ENCODE peak calls at places on chromosomes 7 and 10, in six cellular contexts. L is MCF 10A, H is C1 segment of cervical spinal cord, R is COR-L47, C is NAMALWA, N is uterus. W is an unnamed sample.
A peak's percentile ranks its signal among the peaks of the same experiment; 100 is the strongest.

GRCh38 chr10:66457629-66458028 is 468.2 kb upstream of the LRRTM3 start:
- DNase-seq in L (no peak), H (no peak), R (no peak), C (no peak), N (no peak), W (no peak)

GRCh38 chr10:113104071-113104470 is 154.0 kb downstream of the TCF7L2 start:
- DNase-seq in L (no peak), H (no peak), R (no peak), C (no peak), N (peak; percentile 55), W (no peak)

GRCh38 chr7:78496226-78496625 is 697.7 kb downstream of the PHTF2 start:
- DNase-seq in L (no peak), H (no peak), R (no peak), C (no peak), N (no peak), W (no peak)

GRCh38 chr7:22802426-22802825 is 20.2 kb downstream of the TOMM7 start:
- DNase-seq in L (no peak), H (no peak), R (no peak), C (no peak), N (no peak), W (no peak)

GRCh38 chr7:94044806-94045205 is 40.7 kb upstream of the BET1 start:
- DNase-seq in L (no peak), H (no peak), R (no peak), C (no peak), N (no peak), W (no peak)

GRCh38 chr10:128599538-128599937 is 473.3 kb upstream of the MKI67 start:
- DNase-seq in L (no peak), H (no peak), R (no peak), C (no peak), N (no peak), W (no peak)

GRCh38 chr7:47661051-47661714 is 79.3 kb upstream of the TNS3 start:
- DNase-seq in L (no peak), H (no peak), R (no peak), C (no peak), N (no peak), W (no peak)

GRCh38 chr10:30553625-30554442 is 75.7 kb downstream of the LYZL2 start:
- DNase-seq in L (no peak), H (no peak), R (peak; percentile 12), C (no peak), N (peak; percentile 75), W (peak; percentile 67)

GRCh38 chr7:32937344-32938174 is 19.7 kb upstream of the FKBP9 start:
- DNase-seq in L (peak; percentile 23), H (no peak), R (peak; percentile 42), C (no peak), N (peak; percentile 76), W (no peak)

GRCh38 chr10:97291357-97292096 is 910 bp downstream of the ARHGAP19 start:
- DNase-seq in L (no peak), H (no peak), R (no peak), C (no peak), N (no peak), W (peak; percentile 11)

GRCh38 chr10:87510025-87510424 is 5.3 kb downstream of the MINPP1 start:
- DNase-seq in L (no peak), H (no peak), R (no peak), C (no peak), N (no peak), W (no peak)

W was measured in trophoblast cell.